ENCODE peak calls at places on chromosome 4, in ten cellular contexts. T is myocyte; R is AG08395; C is substantia nigra; Z is EL; V is IMR-90; P is neural crest cell; M is epithelial cell of esophagus; A is activated naive CD4-positive, alpha-beta T cell treated with anti-CD3 and anti-CD28 coated beads for 36 hours; W is endodermal cell. B is an unnamed sample.
A peak's percentile ranks its signal among the peaks of the same experiment; 100 is the strongest.

GRCh38 chr4:23235613-23236390 is 543.1 kb downstream of the GBA3 start:
- DNase-seq in A (no peak), W (peak; percentile 68), T (peak; percentile 30), Z (no peak), C (no peak), M (no peak), P (no peak), V (no peak), R (no peak), B (no peak)

GRCh38 chr4:5658992-5659391 is 49.4 kb downstream of the EVC2 start:
- DNase-seq in T (no peak), Z (no peak), V (no peak), R (no peak), M (no peak), A (no peak), P (no peak), C (no peak), W (no peak), B (no peak)

GRCh38 chr4:61408861-61409260 is 208.7 kb downstream of the ADGRL3 start:
- DNase-seq in A (no peak), Z (no peak), P (no peak), W (no peak), V (no peak), T (no peak), M (peak; percentile 57), R (no peak), C (no peak), B (no peak)

GRCh38 chr4:68906238-68907137 is 45.1 kb downstream of the UGT2A3 start:
- DNase-seq in M (peak; percentile 30), W (peak; percentile 74), R (no peak), A (no peak), T (no peak), Z (peak; percentile 20), C (no peak), V (no peak), P (no peak), B (no peak)

GRCh38 chr4:4472344-4472958 is 69.4 kb downstream of the STX18 start:
- DNase-seq in C (no peak), P (no peak), A (no peak), T (no peak), V (peak; percentile 57), Z (no peak), M (no peak), W (no peak), R (no peak), B (no peak)

GRCh38 chr4:30868257-30868656 is 148.1 kb downstream of the PCDH7 start:
- DNase-seq in T (no peak), C (no peak), P (no peak), M (no peak), A (no peak), W (no peak), R (no peak), Z (no peak), V (peak; percentile 30), B (no peak)

GRCh38 chr4:8516061-8516573 is 64.1 kb upstream of the GPR78 start:
- DNase-seq in W (no peak), T (peak; percentile 83), M (no peak), A (no peak), R (no peak), Z (peak; percentile 40), V (no peak), C (no peak), P (no peak), B (no peak)

GRCh38 chr4:69832326-69833030 is 27.5 kb downstream of the SULT1E1 start:
- DNase-seq in W (peak; percentile 60), M (no peak), P (no peak), A (no peak), T (no peak), Z (no peak), C (no peak), V (no peak), R (no peak), B (no peak)

GRCh38 chr4:7074423-7074822 is 6.6 kb upstream of the GRPEL1 start:
- DNase-seq in M (no peak), A (no peak), W (no peak), T (peak; percentile 100), C (no peak), R (peak; percentile 32), P (no peak), Z (peak; percentile 51), V (no peak), B (no peak)

GRCh38 chr4:116015062-116015461 is 901.6 kb upstream of the NDST4 start:
- DNase-seq in V (no peak), R (no peak), A (no peak), W (no peak), Z (no peak), M (peak; percentile 9), T (no peak), P (no peak), C (no peak), B (no peak)

GRCh38 chr4:125703443-125703842 is 388.7 kb downstream of the FAT4 start:
- DNase-seq in P (no peak), R (peak; percentile 21), C (no peak), A (no peak), W (no peak), T (peak; percentile 18), Z (peak; percentile 49), M (peak; percentile 33), V (peak; percentile 61), B (no peak)

GRCh38 chr4:88195666-88196365 is 37.4 kb upstream of the ABCG2 start:
- DNase-seq in W (peak; percentile 92), C (no peak), M (no peak), P (no peak), A (no peak), R (no peak), T (no peak), V (no peak), Z (no peak), B (no peak)

GRCh38 chr4:127875791-127876190 is 4.9 kb upstream of the PLK4 start:
- DNase-seq in W (no peak), Z (no peak), M (no peak), V (no peak), C (no peak), A (no peak), T (no peak), P (no peak), R (no peak), B (no peak)

GRCh38 chr4:3290889-3291321 is 1.9 kb upstream of the RGS12 start:
- DNase-seq in A (no peak), C (no peak), Z (no peak), W (no peak), T (no peak), R (no peak), V (no peak), M (no peak), P (no peak), B (no peak)

GRCh38 chr4:183801460-183802168 is 103.5 kb upstream of the STOX2 start:
- DNase-seq in R (no peak), P (no peak), M (no peak), T (no peak), C (no peak), V (no peak), Z (no peak), W (peak; percentile 83), A (no peak), B (no peak)

GRCh38 chr4:177554966-177555574 is 112.8 kb upstream of the AGA start:
- DNase-seq in V (peak; percentile 50), A (peak; percentile 50), R (peak; percentile 32), Z (peak; percentile 44), W (peak; percentile 66), C (no peak), M (peak; percentile 41), P (peak; percentile 49), T (peak; percentile 41), B (no peak)

GRCh38 chr4:127880764-127881564 is at the start of gene PLK4:
- DNase-seq in P (peak; percentile 89), Z (peak; percentile 96), W (peak; percentile 99), T (peak; percentile 96), A (peak; percentile 97), R (peak; percentile 99), M (peak; percentile 95), V (peak; percentile 93), C (peak; percentile 87), B (peak; percentile 92)

GRCh38 chr4:135705343-135705742 is 1503.8 kb upstream of the PABPC4L start:
- DNase-seq in V (no peak), A (no peak), Z (no peak), W (no peak), P (no peak), M (no peak), C (no peak), T (no peak), R (no peak), B (no peak)

GRCh38 chr4:108901271-108901670 is 138.4 kb upstream of the ETNPPL start:
- DNase-seq in Z (no peak), W (no peak), C (no peak), M (no peak), T (no peak), A (no peak), R (peak; percentile 6), P (no peak), V (no peak), B (no peak)

GRCh38 chr4:138078264-138078663 is 163.9 kb downstream of the SLC7A11 start:
- DNase-seq in C (no peak), V (peak; percentile 14), P (no peak), R (no peak), Z (no peak), W (no peak), A (no peak), T (no peak), M (peak; percentile 25), B (no peak)

GRCh38 chr4:102614801-102615200 is 113.6 kb downstream of the NFKB1 start:
- DNase-seq in A (peak; percentile 53), W (peak; percentile 55), T (no peak), C (no peak), V (no peak), M (no peak), P (no peak), R (no peak), Z (no peak), B (no peak)

GRCh38 chr4:150302553-150302952 is 224.3 kb downstream of the DCLK2 start:
- DNase-seq in W (no peak), Z (peak; percentile 94), P (no peak), M (peak; percentile 85), C (no peak), T (peak; percentile 48), R (peak; percentile 79), V (peak; percentile 98), A (peak; percentile 57), B (no peak)

GRCh38 chr4:146155152-146155724 is 20.3 kb upstream of the LSM6 start:
- DNase-seq in P (no peak), M (no peak), V (no peak), A (no peak), R (no peak), Z (no peak), T (no peak), W (no peak), C (no peak), B (no peak)

GRCh38 chr4:66443020-66443419 is 772.7 kb upstream of the EPHA5 start:
- DNase-seq in V (no peak), T (no peak), C (no peak), R (no peak), A (no peak), W (no peak), P (no peak), M (no peak), Z (no peak), B (no peak)

GRCh38 chr4:79164961-79165610 is 160.8 kb downstream of the NAA11 start:
- DNase-seq in T (no peak), P (no peak), R (no peak), M (no peak), W (peak; percentile 46), Z (no peak), C (no peak), V (no peak), A (no peak), B (no peak)

GRCh38 chr4:125735107-125735506 is 420.4 kb downstream of the FAT4 start:
- DNase-seq in Z (peak; percentile 93), R (peak; percentile 78), T (peak; percentile 88), C (no peak), W (peak; percentile 80), M (peak; percentile 88), P (no peak), A (no peak), V (peak; percentile 86), B (no peak)

GRCh38 chr4:41748788-41749445 is 392 bp upstream of the PHOX2B start:
- DNase-seq in C (no peak), W (no peak), P (no peak), Z (no peak), M (no peak), A (no peak), R (no peak), V (no peak), T (no peak), B (no peak)

GRCh38 chr4:16250665-16251365 is 24.5 kb upstream of the TAPT1 start:
- DNase-seq in A (no peak), Z (peak; percentile 40), M (no peak), T (no peak), R (no peak), V (peak; percentile 49), C (no peak), W (no peak), P (no peak), B (no peak)

B was measured in globus pallidus.